ENCODE peak calls at places on chromosome 4, in five cellular contexts. S is mammary epithelial cell, J is AG04450, K is AG09309, O is astrocyte of the spinal cord. H is an unnamed sample.

GRCh38 chr4:139144911-139145551 is 32.0 kb downstream of the ELF2 start:
- DNase-seq in S (no peak), O (no peak), K (no peak), J (no peak), H (no peak)

GRCh38 chr4:137635108-137635507 is 102.8 kb upstream of the PCDH18 start:
- DNase-seq in O (no peak), S (peak), J (no peak), K (no peak), H (no peak)

GRCh38 chr4:101621120-101621519 is 169.4 kb upstream of the BANK1 start:
- DNase-seq in S (no peak), O (peak), J (no peak), K (peak), H (no peak)

GRCh38 chr4:190018201-190018920 is 8.7 kb downstream of the FRG2 start:
- DNase-seq in J (no peak), K (no peak), O (no peak), S (no peak), H (no peak)

GRCh38 chr4:147730333-147730732 is 1.6 kb upstream of the ARHGAP10 start:
- DNase-seq in K (no peak), O (peak), S (no peak), J (no peak), H (no peak)

GRCh38 chr4:48012819-48013218 is 3.7 kb downstream of the CNGA1 start:
- DNase-seq in S (no peak), J (no peak), O (no peak), K (no peak), H (no peak)

GRCh38 chr4:112075129-112075753 is 70.0 kb upstream of the FAM241A start:
- DNase-seq in J (no peak), S (peak), O (peak), K (no peak), H (no peak)

GRCh38 chr4:143375326-143376073 is 38.8 kb downstream of the GAB1 start:
- DNase-seq in J (no peak), O (no peak), S (no peak), K (no peak), H (no peak)

GRCh38 chr4:167989815-167990214 is 102.5 kb upstream of the ANXA10 start:
- DNase-seq in S (no peak), J (no peak), K (no peak), O (no peak), H (no peak)
- TF ChIP-seq CTCF in S (peak), J (no peak), K (no peak), O (no peak), H (no peak)

GRCh38 chr4:79576480-79576803 is 168.4 kb upstream of the GK2 start:
- DNase-seq in J (no peak), K (no peak), S (peak), O (peak), H (no peak)
- TF ChIP-seq CTCF in J (peak), K (peak), S (peak), O (peak), H (peak)

DNA sequence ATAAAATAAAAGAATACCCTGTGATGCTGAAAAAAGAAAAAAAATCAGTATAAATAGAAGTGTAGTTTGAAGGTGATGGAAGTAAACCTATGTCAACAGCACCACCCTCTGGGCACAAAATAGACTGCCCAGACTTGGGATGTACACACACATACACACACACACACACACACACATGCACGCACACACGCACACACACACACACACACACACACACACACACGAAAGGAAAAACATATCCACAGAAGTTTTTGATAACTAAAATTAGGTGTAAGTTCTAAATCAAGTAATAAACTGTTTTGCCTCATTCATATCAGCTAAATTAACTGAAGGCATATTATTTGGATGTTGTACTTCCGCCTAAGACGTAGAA is 40.5 kb downstream of the ANXA5 start:
- DNase-seq in K (peak), S (peak), J (peak), O (peak), H (no peak)
- TF ChIP-seq CTCF in K (peak), S (peak), J (peak), O (peak), H (no peak)

GRCh38 chr4:7042697-7043464 is at the start of gene TADA2B:
- DNase-seq in K (peak), S (peak), O (peak), J (peak), H (peak)
- TF ChIP-seq CTCF in K (peak), S (peak), O (peak), J (no peak), H (peak)

DNA sequence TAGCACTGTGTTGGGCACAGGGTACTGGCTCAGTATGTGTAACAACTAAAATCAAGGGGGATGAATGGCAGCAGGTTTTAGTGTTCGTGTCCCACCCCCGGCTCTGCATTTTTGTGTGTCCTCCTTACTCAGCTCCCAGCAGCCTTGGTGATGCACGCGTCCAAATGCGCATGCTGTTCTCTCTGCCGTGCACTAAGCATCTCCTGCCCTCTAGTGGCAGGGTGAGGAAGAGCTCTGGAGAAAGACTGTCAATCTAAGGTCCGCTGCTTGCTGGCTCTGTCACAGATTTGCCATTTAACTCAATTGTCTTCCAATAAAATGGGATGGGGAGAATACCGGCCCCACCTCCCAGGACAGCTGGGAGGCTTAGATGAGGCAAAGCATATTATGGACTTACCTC is 61.4 kb downstream of the WFS1 start:
- DNase-seq in S (no peak), J (no peak), O (no peak), K (no peak), H (peak)
- TF ChIP-seq CTCF in S (peak), J (peak), O (peak), K (peak), H (peak)

GRCh38 chr4:41696768-41697167 is 51.8 kb downstream of the PHOX2B start:
- DNase-seq in J (no peak), K (no peak), O (no peak), S (no peak), H (no peak)

GRCh38 chr4:41696131-41696530 is 52.4 kb downstream of the PHOX2B start:
- DNase-seq in J (no peak), S (no peak), K (no peak), O (no peak), H (no peak)

GRCh38 chr4:41687971-41688370 is 60.6 kb downstream of the PHOX2B start:
- DNase-seq in K (no peak), S (no peak), O (no peak), J (no peak), H (no peak)

GRCh38 chr4:41693629-41694028 is 54.9 kb downstream of the PHOX2B start:
- DNase-seq in K (peak), S (peak), O (peak), J (peak), H (no peak)

DNA sequence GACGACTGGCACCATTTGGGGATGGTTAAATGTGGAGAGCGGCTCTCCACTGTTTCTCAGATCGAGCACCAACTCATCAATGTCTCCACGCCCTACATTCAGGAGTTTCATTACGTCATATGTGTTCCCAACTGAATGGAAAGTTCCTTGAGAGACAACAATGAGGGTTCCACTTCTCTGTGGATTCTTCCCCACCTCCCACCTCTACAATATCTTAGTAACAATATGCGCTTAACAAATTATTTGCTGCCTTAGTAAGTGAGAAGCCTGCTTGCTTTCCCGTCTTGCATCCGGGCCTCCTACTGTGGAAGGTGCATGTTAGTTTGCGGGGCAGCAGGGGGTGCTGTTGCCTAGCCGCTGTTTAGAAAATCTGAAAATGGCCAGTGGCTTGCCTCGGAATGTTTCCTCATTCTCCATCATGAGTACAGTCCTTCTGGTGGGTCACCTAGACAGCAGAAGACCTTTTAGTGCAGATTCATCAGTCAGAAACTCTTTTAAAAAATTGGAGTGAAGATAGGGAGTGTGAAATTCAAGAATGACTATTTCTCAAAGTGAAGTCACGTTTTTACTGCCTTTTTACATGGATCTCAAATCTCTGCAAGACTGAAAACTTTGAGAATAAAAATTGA is 55.7 kb downstream of the PHOX2B start:
- DNase-seq in K (peak), O (peak), S (peak), J (peak), H (peak)
- TF ChIP-seq CTCF in K (peak), O (peak), S (peak), J (peak), H (no peak)

GRCh38 chr4:180949825-180950224 is 1293.4 kb upstream of the TENM3 start:
- DNase-seq in J (no peak), K (no peak), O (no peak), S (peak), H (no peak)

GRCh38 chr4:180951312-180951711 is 1291.9 kb upstream of the TENM3 start:
- DNase-seq in S (no peak), O (no peak), K (no peak), J (no peak), H (no peak)

GRCh38 chr4:180950377-180950776 is 1292.8 kb upstream of the TENM3 start:
- DNase-seq in K (no peak), O (no peak), S (peak), J (no peak), H (no peak)

GRCh38 chr4:180953572-180953971 is 1289.6 kb upstream of the TENM3 start:
- DNase-seq in K (no peak), O (no peak), S (no peak), J (no peak), H (no peak)
- TF ChIP-seq CTCF in K (peak), O (peak), S (peak), J (peak), H (no peak)

GRCh38 chr4:153542835-153543234 is 76.7 kb downstream of the TMEM131L start:
- DNase-seq in S (no peak), K (no peak), J (no peak), O (no peak), H (no peak)
- TF ChIP-seq CTCF in S (no peak), K (no peak), J (no peak), O (no peak), H (no peak)